ENCODE peak calls at places on chromosome X, in five cellular contexts. H is stomach, O is astrocyte of the spinal cord, Y is GM12865, R is uterus. C is an unnamed sample.

GRCh38 chrX:72169008-72169728 is 12.4 kb upstream of the PIN4 start:
- DNase-seq in H (no peak), R (no peak), O (no peak), Y (peak; percentile 46), C (no peak)

GRCh38 chrX:3393581-3394111 is 47.2 kb upstream of the MXRA5 start:
- DNase-seq in O (peak; percentile 40), R (no peak), Y (no peak), H (no peak), C (no peak)

GRCh38 chrX:20500171-20500865 is 233.6 kb upstream of the RPS6KA3 start:
- DNase-seq in H (no peak), R (no peak), Y (peak; percentile 15), O (no peak), C (no peak)

GRCh38 chrX:118847676-118848075 is 24.1 kb downstream of the ZCCHC12 start:
- DNase-seq in Y (peak; percentile 25), R (no peak), O (peak; percentile 52), H (no peak), C (peak; percentile 25)

GRCh38 chrX:71974916-71975315 is 64.3 kb downstream of the NHSL2 start:
- DNase-seq in R (no peak), Y (no peak), O (no peak), H (no peak), C (no peak)

GRCh38 chrX:136115124-136115908 is 32.0 kb upstream of the FHL1 start:
- DNase-seq in O (no peak), H (no peak), Y (no peak), R (peak; percentile 32), C (no peak)

GRCh38 chrX:115226929-115227328 is 7.0 kb downstream of the LRCH2 start:
- DNase-seq in H (no peak), Y (peak; percentile 48), O (peak; percentile 12), R (no peak), C (no peak)

GRCh38 chrX:95893632-95894031 is 791.0 kb upstream of the DIAPH2 start:
- DNase-seq in Y (no peak), R (no peak), H (no peak), O (peak; percentile 57), C (no peak)

GRCh38 chrX:40262641-40263560 is 165.1 kb upstream of the BCOR start:
- DNase-seq in Y (no peak), R (peak; percentile 39), O (peak; percentile 37), H (no peak), C (no peak)

GRCh38 chrX:4671344-4671743 is 957.9 kb upstream of the PRKX start:
- DNase-seq in R (no peak), Y (no peak), H (no peak), O (no peak), C (no peak)

GRCh38 chrX:15564981-15565579 is 35.7 kb downstream of the ACE2 start:
- DNase-seq in H (peak; percentile 76), O (peak; percentile 55), Y (peak; percentile 54), R (peak; percentile 28), C (peak; percentile 67)

GRCh38 chrX:119760026-119760902 is 1.9 kb downstream of the SOWAHD start:
- DNase-seq in Y (peak; percentile 58), O (no peak), R (no peak), H (no peak), C (no peak)

GRCh38 chrX:17725176-17725575 is 12.1 kb upstream of the SCML1 start:
- DNase-seq in O (no peak), H (no peak), Y (no peak), R (no peak), C (no peak)

GRCh38 chrX:29477878-29478277 is 737.5 kb upstream of the MAGEB2 start:
- DNase-seq in O (no peak), H (no peak), Y (no peak), R (no peak), C (no peak)
- H3K4me3 ChIP-seq in O (no peak overlapping the region), H (no peak overlapping the region), Y (peak overlapping the region; percentile 72), R (no peak overlapping the region), C (no peak overlapping the region)

GRCh38 chrX:107739541-107739940 is 36.0 kb downstream of the TSC22D3 start:
- DNase-seq in H (no peak), Y (no peak), O (no peak), R (no peak), C (no peak)

GRCh38 chrX:107744868-107745267 is 30.7 kb downstream of the TSC22D3 start:
- DNase-seq in R (no peak), Y (no peak), H (no peak), O (no peak), C (no peak)

GRCh38 chrX:107743995-107744394 is 31.6 kb downstream of the TSC22D3 start:
- DNase-seq in Y (no peak), O (no peak), R (no peak), H (no peak), C (no peak)

GRCh38 chrX:107741318-107741813 is 34.2 kb downstream of the TSC22D3 start:
- DNase-seq in Y (no peak), O (no peak), H (no peak), R (no peak), C (no peak)

GRCh38 chrX:107742754-107743191 is 32.8 kb downstream of the TSC22D3 start:
- DNase-seq in O (no peak), R (peak; percentile 31), Y (no peak), H (peak; percentile 42), C (no peak)
- H3K4me3 ChIP-seq in O (no peak overlapping the region), R (no peak overlapping the region), Y (no peak overlapping the region), H (no peak overlapping the region), C (no peak overlapping the region)

DNA sequence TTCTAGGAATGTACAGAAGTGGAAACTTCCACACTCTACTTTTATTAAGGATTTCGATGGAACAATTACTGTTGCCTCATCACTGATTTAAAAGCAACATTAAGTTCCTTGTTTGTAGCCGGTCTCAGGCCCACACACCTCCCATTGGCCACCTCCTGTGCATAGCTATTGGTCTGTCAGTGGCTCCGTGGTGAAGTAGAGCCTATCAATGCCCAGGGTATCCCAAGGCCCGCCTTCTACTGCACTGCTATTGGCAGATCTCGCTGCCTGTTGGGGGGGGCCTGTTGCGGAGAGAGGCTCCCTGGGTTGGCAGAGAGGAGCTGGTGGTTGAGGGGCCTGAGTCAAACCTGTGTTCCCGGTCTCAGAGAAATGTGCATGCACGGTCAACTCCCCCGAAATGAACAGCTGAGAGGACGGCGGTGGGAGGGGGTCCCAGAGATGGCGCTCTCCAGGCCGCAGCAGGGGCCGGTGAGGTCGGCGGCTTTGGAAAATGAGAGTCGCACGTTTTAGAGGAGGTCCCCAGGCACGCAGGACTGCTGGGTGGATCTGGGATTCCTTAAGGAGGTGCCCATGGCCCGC is 4.9 kb upstream of the ARAF start:
- DNase-seq in H (peak; percentile 89), Y (peak; percentile 29), O (peak; percentile 93), R (peak; percentile 87), C (peak; percentile 87)
- H3K4me3 ChIP-seq in H (peak overlapping the region; percentile 41), Y (no peak overlapping the region), O (peak overlapping the region; percentile 43), R (peak overlapping the region; percentile 41), C (peak overlapping the region; percentile 27)

GRCh38 chrX:1507511-1508463 is 29.2 kb downstream of the P2RY8 start:
- DNase-seq in R (no peak), O (no peak), H (no peak), Y (peak; percentile 87), C (no peak)
- H3K4me3 ChIP-seq in R (no peak overlapping the region), O (no peak overlapping the region), H (no peak overlapping the region), Y (peak overlapping the region; percentile 22), C (no peak overlapping the region)

GRCh38 chrX:78555401-78555980 is 103.6 kb downstream of the RTL3 start:
- DNase-seq in Y (peak; percentile 5), R (no peak), O (peak; percentile 15), H (no peak), C (no peak)
- H3K4me3 ChIP-seq in Y (no peak overlapping the region), R (no peak overlapping the region), O (no peak overlapping the region), H (no peak overlapping the region), C (no peak overlapping the region)

GRCh38 chrX:13940646-13941045 is 89.0 kb downstream of the GEMIN8 start:
- DNase-seq in H (no peak), R (no peak), O (no peak), Y (no peak), C (no peak)

GRCh38 chrX:13939741-13940597 is 89.7 kb downstream of the GEMIN8 start:
- DNase-seq in H (no peak), O (peak; percentile 5), Y (no peak), R (no peak), C (no peak)

GRCh38 chrX:13938053-13938765 is 91.5 kb downstream of the GEMIN8 start:
- DNase-seq in Y (peak; percentile 4), H (peak; percentile 40), R (peak; percentile 15), O (no peak), C (peak; percentile 14)

GRCh38 chrX:13937370-13938052 is 92.2 kb downstream of the GEMIN8 start:
- DNase-seq in H (no peak), Y (no peak), O (peak; percentile 42), R (no peak), C (no peak)

GRCh38 chrX:13938766-13939530 is 90.7 kb downstream of the GEMIN8 start:
- DNase-seq in H (no peak), O (no peak), R (no peak), Y (no peak), C (no peak)
- H3K4me3 ChIP-seq in H (peak overlapping the region; percentile 64), O (peak overlapping the region; percentile 28), R (no peak overlapping the region), Y (no peak overlapping the region), C (peak overlapping the region; percentile 40)

GRCh38 chrX:83511208-83511607 is 3.1 kb downstream of the POU3F4 start:
- DNase-seq in Y (no peak), O (peak; percentile 64), R (no peak), H (no peak), C (no peak)
- H3K4me3 ChIP-seq in Y (no peak overlapping the region), O (peak overlapping the region; percentile 48), R (no peak overlapping the region), H (no peak overlapping the region), C (no peak overlapping the region)

DNA sequence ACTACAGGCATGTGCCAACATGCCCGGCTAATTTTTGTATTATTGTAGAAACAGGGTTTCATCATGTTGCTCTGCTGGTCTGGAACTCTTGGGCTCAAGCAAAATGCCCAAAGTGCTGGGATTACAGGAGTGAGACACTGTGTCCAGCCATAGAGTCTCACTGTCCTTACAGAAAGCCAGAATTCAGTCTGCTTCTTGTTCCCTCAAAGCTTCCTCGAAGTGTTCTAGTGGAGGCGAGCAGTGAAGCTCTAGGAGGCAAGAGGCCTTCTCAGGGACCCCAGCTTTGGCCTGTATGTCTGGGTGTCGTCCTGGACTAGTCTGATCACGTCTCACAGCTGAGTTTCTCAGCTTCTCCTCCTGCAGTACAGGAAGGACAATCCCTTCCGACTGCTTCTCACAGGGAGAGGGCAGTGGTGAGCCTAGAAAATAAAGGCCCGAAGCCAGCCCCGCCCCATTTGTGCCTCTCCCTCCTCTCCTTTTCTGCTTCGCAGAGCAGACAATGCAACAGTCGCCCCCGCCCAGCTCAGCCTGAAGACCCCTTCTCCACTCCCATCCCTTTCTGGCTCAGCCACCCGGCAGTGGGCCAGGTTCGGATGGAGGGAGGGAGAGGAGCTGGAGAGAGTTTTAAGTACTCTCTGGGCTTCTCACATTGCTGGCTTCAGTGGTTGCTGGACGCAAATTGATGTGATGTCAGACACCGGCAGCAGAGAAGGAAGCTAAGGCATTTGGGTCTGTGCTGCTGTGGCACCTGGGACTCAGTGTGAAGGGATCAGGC is 11.1 kb upstream of the FAM3A start:
- DNase-seq in Y (peak; percentile 76), H (peak; percentile 76), O (peak; percentile 78), R (peak; percentile 82), C (peak; percentile 72)
- H3K4me3 ChIP-seq in Y (peak overlapping the region; percentile 46), H (peak overlapping the region; percentile 13), O (peak overlapping the region; percentile 25), R (peak overlapping the region; percentile 32), C (no peak overlapping the region)

DNA sequence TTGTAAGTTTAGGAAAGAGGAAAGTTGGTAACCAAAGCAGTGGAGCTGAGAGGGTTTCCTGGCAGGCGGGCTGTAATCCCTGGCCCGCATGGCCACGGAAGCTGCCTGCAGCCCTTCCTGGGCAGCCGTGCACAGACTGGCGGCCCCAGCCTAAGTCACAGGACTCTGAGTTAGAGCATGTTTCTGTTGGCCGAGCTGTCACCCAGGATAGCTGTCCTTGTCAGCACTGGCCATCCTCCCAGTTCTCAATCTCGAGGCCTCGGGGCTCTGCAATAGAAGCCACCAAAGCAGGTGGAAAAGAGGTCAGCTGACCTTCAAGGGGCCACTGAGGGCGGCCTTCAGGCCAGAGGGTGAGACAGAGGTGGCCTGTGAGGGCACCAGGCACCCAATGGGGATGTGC is 20.5 kb downstream of the PNMA6E start:
- DNase-seq in R (no peak), O (no peak), H (no peak), Y (no peak), C (no peak)
- H3K4me3 ChIP-seq in R (no peak overlapping the region), O (no peak overlapping the region), H (no peak overlapping the region), Y (no peak overlapping the region), C (no peak overlapping the region)